ENCODE peak calls at places on chromosomes 3 and 15, in nine cellular contexts. U is mesothelial cell of epicardium, L is gastrocnemius medialis, K is epithelial cell of esophagus, S is H9, Q is tibial artery, H is BJ, T is HFFc6, G is prostate gland. C is an unnamed sample.

GRCh38 chr15:59401810-59402569 is 29.3 kb upstream of the MYO1E start:
- DNase-seq in U (no peak), L (no peak), K (no peak), S (no peak), Q (no peak), H (no peak), T (no peak), G (no peak), C (no peak)

GRCh38 chr3:142963266-142964149 is at the start of gene PAQR9:
- DNase-seq in U (peak), L (no peak), K (peak), S (peak), Q (no peak), H (no peak), T (no peak), G (no peak), C (peak)

GRCh38 chr3:142808103-142808917 is 80.6 kb downstream of the PCOLCE2 start:
- DNase-seq in U (no peak), L (no peak), K (peak), S (no peak), Q (no peak), H (peak), T (peak), G (no peak), C (no peak)

GRCh38 chr3:56800373-56801150 is 1.2 kb downstream of the ARHGEF3 start:
- DNase-seq in U (no peak), L (no peak), K (peak), S (no peak), Q (no peak), H (no peak), T (no peak), G (no peak), C (no peak)

GRCh38 chr3:126008219-126008618 is 39.2 kb downstream of the ROPN1B start:
- DNase-seq in U (no peak), L (no peak), K (no peak), S (no peak), Q (no peak), H (no peak), T (no peak), G (no peak), C (no peak)

GRCh38 chr3:67531149-67532101 is 123.0 kb downstream of the SUCLG2 start:
- DNase-seq in U (no peak), L (no peak), K (no peak), S (no peak), Q (no peak), H (no peak), T (peak), G (no peak), C (no peak)

GRCh38 chr15:74396445-74397238 is 29.2 kb upstream of the CYP11A1 start:
- DNase-seq in U (no peak), L (no peak), K (peak), S (no peak), Q (no peak), H (no peak), T (peak), G (no peak), C (no peak)

GRCh38 chr3:135895106-135895733 is 70.3 kb upstream of the PPP2R3A start:
- DNase-seq in U (peak), L (peak), K (peak), S (peak), Q (peak), H (no peak), T (peak), G (peak), C (peak)

GRCh38 chr15:49883121-49883520 is 235.9 kb downstream of the ATP8B4 start:
- DNase-seq in U (no peak), L (no peak), K (no peak), S (no peak), Q (no peak), H (no peak), T (no peak), G (no peak), C (no peak)

GRCh38 chr15:64883997-64884511 is 27.6 kb upstream of the ANKDD1A start:
- DNase-seq in U (peak), L (peak), K (peak), S (peak), Q (peak), H (peak), T (peak), G (no peak), C (no peak)

GRCh38 chr15:61243984-61244593 is 15.0 kb upstream of the RORA start:
- DNase-seq in U (no peak), L (no peak), K (no peak), S (no peak), Q (no peak), H (no peak), T (no peak), G (no peak), C (no peak)

GRCh38 chr3:178736300-178736699 is 200.1 kb downstream of the KCNMB2 start:
- DNase-seq in U (no peak), L (no peak), K (no peak), S (no peak), Q (no peak), H (no peak), T (no peak), G (no peak), C (no peak)

GRCh38 chr3:16388850-16389411 is 123.9 kb downstream of the OXNAD1 start:
- DNase-seq in U (no peak), L (no peak), K (no peak), S (no peak), Q (no peak), H (peak), T (no peak), G (no peak), C (no peak)

GRCh38 chr15:39776068-39776467 is 6.6 kb downstream of the FSIP1 start:
- DNase-seq in U (no peak), L (no peak), K (no peak), S (no peak), Q (no peak), H (no peak), T (no peak), G (no peak), C (no peak)

GRCh38 chr3:148366743-148367410 is 330.8 kb upstream of the AGTR1 start:
- DNase-seq in U (no peak), L (no peak), K (peak), S (no peak), Q (no peak), H (no peak), T (peak), G (no peak), C (no peak)

GRCh38 chr3:48504051-48504946 is at the start of gene SHISA5:
- DNase-seq in U (peak), L (peak), K (peak), S (peak), Q (peak), H (no peak), T (peak), G (peak), C (peak)

GRCh38 chr15:43550527-43551363 is 33.3 kb downstream of the MAP1A start:
- DNase-seq in U (no peak), L (no peak), K (no peak), S (no peak), Q (peak), H (peak), T (peak), G (no peak), C (no peak)

GRCh38 chr3:24299801-24300626 is 194.6 kb downstream of the THRB start:
- DNase-seq in U (no peak), L (no peak), K (peak), S (no peak), Q (no peak), H (peak), T (peak), G (no peak), C (no peak)

GRCh38 chr15:65246026-65246714 is 34.9 kb upstream of the CILP start:
- DNase-seq in U (no peak), L (no peak), K (peak), S (no peak), Q (no peak), H (no peak), T (no peak), G (no peak), C (no peak)

GRCh38 chr15:100106732-100107131 is 235.0 kb downstream of the ADAMTS17 start:
- DNase-seq in U (no peak), L (no peak), K (no peak), S (no peak), Q (no peak), H (no peak), T (no peak), G (no peak), C (no peak)

GRCh38 chr3:131630117-131630516 is 127.3 kb upstream of the MRPL3 start:
- DNase-seq in U (no peak), L (no peak), K (peak), S (no peak), Q (no peak), H (no peak), T (no peak), G (no peak), C (no peak)

GRCh38 chr3:38343797-38344594 is 2.6 kb upstream of the XYLB start:
- DNase-seq in U (no peak), L (no peak), K (no peak), S (no peak), Q (no peak), H (no peak), T (no peak), G (no peak), C (no peak)

GRCh38 chr15:90412356-90413194 is 24.5 kb downstream of the IQGAP1 start:
- DNase-seq in U (no peak), L (no peak), K (peak), S (peak), Q (peak), H (peak), T (peak), G (peak), C (no peak)

GRCh38 chr15:45714501-45715488 is 80.0 kb downstream of the SQOR start:
- DNase-seq in U (no peak), L (no peak), K (peak), S (peak), Q (peak), H (peak), T (peak), G (peak), C (peak)

GRCh38 chr3:171172070-171172469 is 145.6 kb upstream of the SLC2A2 start:
- DNase-seq in U (no peak), L (no peak), K (no peak), S (no peak), Q (no peak), H (no peak), T (no peak), G (no peak), C (no peak)
- TF ChIP-seq CTCF in U (peak), L (peak), K (peak), S (peak), Q (no peak), H (no peak), T (peak), G (no peak), C (peak)

GRCh38 chr15:71607383-71607782 is 203.0 kb upstream of the NR2E3 start:
- DNase-seq in U (no peak), L (no peak), K (no peak), S (no peak), Q (no peak), H (no peak), T (no peak), G (no peak), C (no peak)
- TF ChIP-seq CTCF in U (no peak), L (no peak), K (no peak), S (no peak), Q (no peak), H (no peak), T (no peak), G (no peak), C (no peak)

GRCh38 chr15:68642491-68642845 is 63.7 kb downstream of the CORO2B start:
- DNase-seq in U (no peak), L (no peak), K (peak), S (peak), Q (no peak), H (no peak), T (no peak), G (no peak), C (no peak)

GRCh38 chr15:68643216-68643830 is 64.5 kb downstream of the CORO2B start:
- DNase-seq in U (no peak), L (no peak), K (no peak), S (no peak), Q (no peak), H (no peak), T (no peak), G (no peak), C (no peak)

GRCh38 chr15:68644996-68645395 is 66.2 kb downstream of the CORO2B start:
- DNase-seq in U (no peak), L (no peak), K (no peak), S (no peak), Q (no peak), H (no peak), T (no peak), G (no peak), C (no peak)

GRCh38 chr15:68646156-68646555 is 67.4 kb downstream of the CORO2B start:
- DNase-seq in U (no peak), L (no peak), K (no peak), S (no peak), Q (no peak), H (no peak), T (no peak), G (no peak), C (no peak)

GRCh38 chr15:68644088-68644904 is 65.5 kb downstream of the CORO2B start:
- DNase-seq in U (no peak), L (no peak), K (peak), S (no peak), Q (no peak), H (peak), T (peak), G (no peak), C (no peak)
- TF ChIP-seq CTCF in U (no peak), L (no peak), K (no peak), S (peak), Q (no peak), H (no peak), T (no peak), G (no peak), C (no peak)

GRCh38 chr15:28920781-28921331 is 35.1 kb downstream of the APBA2 start:
- DNase-seq in U (no peak), L (no peak), K (no peak), S (no peak), Q (no peak), H (no peak), T (no peak), G (no peak), C (no peak)

GRCh38 chr15:28923726-28924280 is 38.0 kb downstream of the APBA2 start:
- DNase-seq in U (no peak), L (no peak), K (no peak), S (no peak), Q (no peak), H (no peak), T (no peak), G (no peak), C (no peak)

GRCh38 chr15:28921336-28921735 is 35.6 kb downstream of the APBA2 start:
- DNase-seq in U (no peak), L (no peak), K (no peak), S (no peak), Q (no peak), H (no peak), T (no peak), G (no peak), C (no peak)

GRCh38 chr15:28921925-28922711 is 36.3 kb downstream of the APBA2 start:
- DNase-seq in U (no peak), L (no peak), K (no peak), S (peak), Q (no peak), H (no peak), T (no peak), G (no peak), C (no peak)

DNA sequence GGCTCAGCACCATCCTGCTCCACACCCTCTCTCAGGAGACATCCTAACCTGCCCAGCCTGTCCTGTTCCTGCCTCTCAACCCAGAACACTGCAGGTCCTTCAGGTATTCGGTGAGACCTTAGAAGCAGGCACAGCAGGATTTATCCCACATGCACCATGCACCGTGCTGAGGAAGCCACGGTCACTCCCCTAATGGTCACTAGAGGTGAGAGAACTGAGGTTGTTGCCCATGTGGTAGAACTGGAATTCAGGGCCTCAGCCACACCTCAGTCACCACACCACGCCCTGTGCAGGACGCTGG is 36.9 kb downstream of the APBA2 start:
- DNase-seq in U (no peak), L (no peak), K (peak), S (no peak), Q (no peak), H (no peak), T (no peak), G (no peak), C (no peak)
- TF ChIP-seq CTCF in U (no peak), L (no peak), K (no peak), S (no peak), Q (no peak), H (no peak), T (no peak), G (no peak), C (no peak)

C was measured in neural crest cell.